ENCODE peak calls at places on chromosomes 6 and 20, in four cellular contexts. One of them, this sample, is unnamed.

GRCh38 chr6:127190552-127190951 is 72.1 kb downstream of the RSPO3 start:
- DNase-seq in Calu3: no peak
- DNase-seq in progenitor cell of endocrine pancreas: no peak
- DNase-seq in MM.1S: peak
- DNase-seq in this sample: no peak

GRCh38 chr6:1687402-1687801 is 77.7 kb downstream of the FOXC1 start:
- DNase-seq in Calu3: no peak
- DNase-seq in progenitor cell of endocrine pancreas: no peak
- DNase-seq in MM.1S: no peak
- DNase-seq in this sample: no peak

GRCh38 chr20:4873396-4873795 is 127.9 kb downstream of the SLC23A2 start:
- DNase-seq in MM.1S: no peak
- DNase-seq in progenitor cell of endocrine pancreas: no peak
- DNase-seq in Calu3: no peak
- DNase-seq in this sample: no peak

GRCh38 chr6:41941280-41942044 is at the start of gene CCND3:
- DNase-seq in progenitor cell of endocrine pancreas: peak
- DNase-seq in MM.1S: peak
- DNase-seq in Calu3: peak
- DNase-seq in this sample: peak

GRCh38 chr6:122868137-122868536 is 79.1 kb downstream of the SMPDL3A start:
- DNase-seq in progenitor cell of endocrine pancreas: no peak
- DNase-seq in Calu3: no peak
- DNase-seq in MM.1S: no peak
- DNase-seq in this sample: no peak

GRCh38 chr6:1417718-1418117 is 28.3 kb downstream of the FOXF2 start:
- DNase-seq in Calu3: no peak
- DNase-seq in progenitor cell of endocrine pancreas: no peak
- DNase-seq in MM.1S: no peak
- DNase-seq in this sample: no peak

GRCh38 chr6:26116267-26116666 is 29.0 kb downstream of the HFE start:
- DNase-seq in progenitor cell of endocrine pancreas: no peak
- DNase-seq in MM.1S: no peak
- DNase-seq in Calu3: no peak
- DNase-seq in this sample: no peak

GRCh38 chr6:127869183-127869582 is 31.7 kb downstream of the THEMIS start:
- DNase-seq in progenitor cell of endocrine pancreas: no peak
- DNase-seq in Calu3: no peak
- DNase-seq in MM.1S: no peak
- DNase-seq in this sample: no peak

GRCh38 chr6:57313711-57314471 is 3.5 kb upstream of the PRIM2 start:
- DNase-seq in progenitor cell of endocrine pancreas: no peak
- DNase-seq in Calu3: peak
- DNase-seq in MM.1S: no peak
- DNase-seq in this sample: no peak

GRCh38 chr6:16956371-16956770 is 145.5 kb upstream of the STMND1 start:
- DNase-seq in Calu3: no peak
- DNase-seq in MM.1S: no peak
- DNase-seq in progenitor cell of endocrine pancreas: no peak
- DNase-seq in this sample: no peak

GRCh38 chr6:134814076-134814709 is 135.7 kb downstream of the ALDH8A1 start:
- DNase-seq in Calu3: no peak
- DNase-seq in progenitor cell of endocrine pancreas: no peak
- DNase-seq in MM.1S: no peak
- DNase-seq in this sample: no peak

GRCh38 chr6:46655803-46656202 is 3.0 kb downstream of the SLC25A27 start:
- DNase-seq in MM.1S: no peak
- DNase-seq in Calu3: peak
- DNase-seq in progenitor cell of endocrine pancreas: peak
- DNase-seq in this sample: peak

GRCh38 chr6:163572612-163573011 is 158.1 kb downstream of the QKI start:
- DNase-seq in progenitor cell of endocrine pancreas: no peak
- DNase-seq in MM.1S: no peak
- DNase-seq in Calu3: peak
- DNase-seq in this sample: no peak

GRCh38 chr6:162058281-162058875 is 669.2 kb downstream of the PRKN start:
- DNase-seq in progenitor cell of endocrine pancreas: no peak
- DNase-seq in MM.1S: no peak
- DNase-seq in Calu3: peak
- DNase-seq in this sample: no peak

GRCh38 chr6:143337201-143337949 is 113.1 kb downstream of the ADAT2 start:
- DNase-seq in progenitor cell of endocrine pancreas: peak
- DNase-seq in MM.1S: no peak
- DNase-seq in Calu3: peak
- DNase-seq in this sample: peak

GRCh38 chr20:46820682-46821081 is 74.0 kb upstream of the EYA2 start:
- DNase-seq in Calu3: no peak
- DNase-seq in MM.1S: no peak
- DNase-seq in progenitor cell of endocrine pancreas: no peak
- DNase-seq in this sample: peak
- TF ChIP-seq CTCF in Calu3: no peak
- TF ChIP-seq CTCF in MM.1S: no peak
- TF ChIP-seq CTCF in progenitor cell of endocrine pancreas: no peak
- TF ChIP-seq CTCF in this sample: no peak

GRCh38 chr20:34536798-34537394 is 20.7 kb downstream of the DYNLRB1 start:
- DNase-seq in MM.1S: peak
- DNase-seq in progenitor cell of endocrine pancreas: no peak
- DNase-seq in Calu3: no peak
- DNase-seq in this sample: peak
- TF ChIP-seq CTCF in MM.1S: peak
- TF ChIP-seq CTCF in progenitor cell of endocrine pancreas: peak
- TF ChIP-seq CTCF in Calu3: peak
- TF ChIP-seq CTCF in this sample: peak

GRCh38 chr20:11551491-11551890 is 366.2 kb upstream of the BTBD3 start:
- DNase-seq in Calu3: no peak
- DNase-seq in MM.1S: no peak
- DNase-seq in progenitor cell of endocrine pancreas: no peak
- DNase-seq in this sample: no peak

GRCh38 chr20:11553603-11554002 is 364.1 kb upstream of the BTBD3 start:
- DNase-seq in MM.1S: no peak
- DNase-seq in Calu3: peak
- DNase-seq in progenitor cell of endocrine pancreas: no peak
- DNase-seq in this sample: no peak

GRCh38 chr20:11556410-11556809 is 361.3 kb upstream of the BTBD3 start:
- DNase-seq in MM.1S: no peak
- DNase-seq in progenitor cell of endocrine pancreas: no peak
- DNase-seq in Calu3: no peak
- DNase-seq in this sample: no peak

DNA sequence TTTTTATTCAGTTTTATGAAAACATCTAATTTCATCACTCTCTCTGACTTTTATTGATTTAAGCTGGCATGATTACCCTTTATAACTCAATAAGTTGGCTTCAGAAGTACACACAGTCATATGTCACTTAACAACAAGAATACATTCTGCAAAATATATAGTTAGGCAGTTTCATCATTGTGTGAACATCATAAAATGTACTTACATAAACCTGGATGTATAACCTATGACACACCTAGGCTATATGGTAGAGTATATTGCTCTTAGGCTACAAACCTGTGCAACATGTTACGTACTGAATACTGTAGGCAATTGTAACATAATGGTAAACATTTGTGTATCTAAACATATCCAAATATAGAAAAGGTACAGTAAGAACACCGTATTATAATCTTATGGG is 362.2 kb upstream of the BTBD3 start:
- DNase-seq in Calu3: no peak
- DNase-seq in MM.1S: no peak
- DNase-seq in progenitor cell of endocrine pancreas: no peak
- DNase-seq in this sample: no peak
- TF ChIP-seq CTCF in Calu3: no peak
- TF ChIP-seq CTCF in MM.1S: no peak
- TF ChIP-seq CTCF in progenitor cell of endocrine pancreas: no peak
- TF ChIP-seq CTCF in this sample: no peak

DNA sequence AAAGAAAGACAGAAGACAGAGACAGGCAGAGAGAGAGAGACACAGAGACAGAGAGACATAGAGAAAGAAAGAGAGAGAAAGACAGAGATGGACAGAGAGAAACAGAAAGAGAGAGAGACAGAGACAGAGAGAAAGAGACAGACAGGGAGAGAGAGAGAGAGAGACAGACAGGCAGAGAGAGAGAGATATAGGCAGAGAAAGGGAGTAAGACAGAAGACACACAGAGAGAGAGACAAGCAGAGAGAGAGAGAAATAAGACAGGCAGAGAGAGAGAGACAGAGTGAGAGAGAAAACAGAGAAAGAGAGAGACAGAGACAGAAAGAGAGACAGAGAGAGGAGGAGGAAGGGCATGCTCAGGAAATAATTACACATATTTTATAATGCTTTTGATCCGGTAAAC is 758.3 kb upstream of the DEFB115 start:
- DNase-seq in Calu3: no peak
- DNase-seq in MM.1S: no peak
- DNase-seq in progenitor cell of endocrine pancreas: no peak
- DNase-seq in this sample: no peak
- TF ChIP-seq CTCF in Calu3: no peak
- TF ChIP-seq CTCF in MM.1S: no peak
- TF ChIP-seq CTCF in progenitor cell of endocrine pancreas: no peak
- TF ChIP-seq CTCF in this sample: no peak

GRCh38 chr20:57583289-57584257 is 22.7 kb downstream of the PCK1 start:
- DNase-seq in progenitor cell of endocrine pancreas: no peak
- DNase-seq in MM.1S: no peak
- DNase-seq in Calu3: no peak
- DNase-seq in this sample: no peak

GRCh38 chr20:57582029-57582378 is 21.1 kb downstream of the PCK1 start:
- DNase-seq in progenitor cell of endocrine pancreas: no peak
- DNase-seq in Calu3: no peak
- DNase-seq in MM.1S: no peak
- DNase-seq in this sample: no peak

GRCh38 chr20:57581202-57582028 is 20.5 kb downstream of the PCK1 start:
- DNase-seq in Calu3: no peak
- DNase-seq in progenitor cell of endocrine pancreas: no peak
- DNase-seq in MM.1S: no peak
- DNase-seq in this sample: no peak

GRCh38 chr20:57580478-57581201 is 19.7 kb downstream of the PCK1 start:
- DNase-seq in MM.1S: no peak
- DNase-seq in Calu3: no peak
- DNase-seq in progenitor cell of endocrine pancreas: no peak
- DNase-seq in this sample: no peak

DNA sequence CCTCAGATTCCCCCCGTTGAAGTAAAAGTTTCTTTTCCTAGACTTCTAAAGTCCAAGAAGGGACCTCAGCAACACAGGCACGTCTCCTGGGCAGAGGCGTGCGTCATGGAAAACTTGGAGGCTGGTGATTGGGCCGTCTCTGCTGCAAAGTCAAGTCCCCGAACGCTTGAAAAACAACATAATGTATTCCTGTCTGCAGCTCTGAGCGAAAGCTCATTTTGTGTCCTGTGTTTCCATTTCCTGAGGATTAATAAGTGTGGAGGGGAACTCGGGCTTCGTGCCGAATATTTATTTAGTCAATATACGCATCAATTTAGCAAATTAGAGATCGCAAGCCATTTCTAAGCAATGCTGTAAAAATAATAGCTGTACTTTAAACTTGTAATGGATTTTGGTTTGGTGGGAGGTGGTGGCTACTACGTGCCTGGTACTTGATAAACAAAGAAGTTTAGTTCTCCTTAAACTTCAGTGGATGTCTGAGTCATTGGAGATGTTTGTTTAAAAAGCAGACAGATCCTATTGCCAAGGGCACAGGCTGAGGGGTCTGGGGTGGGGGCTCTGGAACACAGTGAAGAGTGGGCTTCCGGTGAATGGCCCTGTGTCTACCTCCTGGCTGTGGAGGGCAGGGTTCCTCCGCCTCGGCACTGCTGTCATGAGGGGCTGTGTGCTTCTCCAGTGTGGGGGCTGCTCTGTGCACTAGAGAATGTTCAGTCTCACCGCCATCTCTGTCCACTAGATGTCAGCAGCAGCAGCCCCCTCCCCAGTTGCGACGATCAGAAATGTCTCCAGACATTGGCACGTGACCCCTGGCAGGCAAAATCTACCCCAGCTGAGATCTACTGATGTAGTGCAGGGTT is 21.8 kb downstream of the PCK1 start:
- DNase-seq in progenitor cell of endocrine pancreas: no peak
- DNase-seq in Calu3: peak
- DNase-seq in MM.1S: no peak
- DNase-seq in this sample: peak
- TF ChIP-seq CTCF in progenitor cell of endocrine pancreas: peak
- TF ChIP-seq CTCF in Calu3: peak
- TF ChIP-seq CTCF in MM.1S: peak
- TF ChIP-seq CTCF in this sample: peak

GRCh38 chr6:19851273-19852089 is 14.3 kb downstream of the ID4 start:
- DNase-seq in progenitor cell of endocrine pancreas: no peak
- DNase-seq in MM.1S: peak
- DNase-seq in Calu3: peak
- DNase-seq in this sample: no peak
- TF ChIP-seq CTCF in progenitor cell of endocrine pancreas: peak
- TF ChIP-seq CTCF in MM.1S: peak
- TF ChIP-seq CTCF in Calu3: peak
- TF ChIP-seq CTCF in this sample: peak

DNA sequence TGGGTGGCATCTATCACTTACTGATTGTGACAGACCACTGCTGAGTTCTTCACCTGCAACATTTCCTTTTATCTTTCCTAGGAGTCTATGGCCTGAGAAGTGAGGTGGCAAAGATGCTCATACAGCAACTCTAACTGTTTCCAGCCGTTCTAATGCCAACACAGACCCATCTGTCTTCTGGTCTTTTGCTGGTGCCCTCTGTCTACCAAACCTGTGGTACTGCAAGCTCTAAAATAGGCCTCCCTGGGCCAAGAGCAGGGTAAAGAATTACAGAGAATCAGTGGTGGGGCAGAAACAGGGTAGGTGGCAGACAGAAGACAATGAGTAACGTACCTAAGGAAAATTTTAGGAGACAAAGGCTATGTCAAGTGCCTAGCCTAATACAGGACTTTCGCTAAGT is 611.0 kb upstream of the FLRT3 start:
- DNase-seq in progenitor cell of endocrine pancreas: no peak
- DNase-seq in MM.1S: peak
- DNase-seq in Calu3: no peak
- DNase-seq in this sample: no peak
- TF ChIP-seq CTCF in progenitor cell of endocrine pancreas: no peak
- TF ChIP-seq CTCF in MM.1S: peak
- TF ChIP-seq CTCF in Calu3: no peak
- TF ChIP-seq CTCF in this sample: no peak